ENCODE peak calls at places on chromosomes 13 and 19, in six cellular contexts. W, M, Y, T, S and V are unnamed samples.

GRCh38 chr19:4709440-4710280 is 14.0 kb downstream of the DPP9 start:
- DNase-seq in W (no peak), M (no peak), Y (no peak), T (peak; percentile 31), S (no peak), V (peak; percentile 65)

GRCh38 chr13:100517135-100517534 is 71.5 kb downstream of the GGACT start:
- DNase-seq in W (no peak), M (no peak), Y (no peak), T (no peak), S (no peak), V (no peak)

GRCh38 chr19:27775395-27775794 is 1437.6 kb downstream of the UQCRFS1 start:
- DNase-seq in W (no peak), M (no peak), Y (peak; percentile 11), T (no peak), S (no peak), V (no peak)

GRCh38 chr19:3881272-3882040 is 971 bp downstream of the ATCAY start:
- DNase-seq in W (no peak), M (no peak), Y (peak; percentile 25), T (no peak), S (no peak), V (no peak)

GRCh38 chr19:18596752-18597157 is 8.2 kb downstream of the REX1BD start:
- DNase-seq in W (no peak), M (no peak), Y (peak; percentile 93), T (peak; percentile 17), S (peak; percentile 41), V (peak; percentile 87)

GRCh38 chr19:1153891-1154730 is 20.0 kb downstream of the SBNO2 start:
- DNase-seq in W (no peak), M (no peak), Y (no peak), T (no peak), S (no peak), V (no peak)

GRCh38 chr13:81907973-81908372 is 1567.0 kb upstream of the SPRY2 start:
- DNase-seq in W (no peak), M (no peak), Y (no peak), T (no peak), S (no peak), V (no peak)

GRCh38 chr19:53365899-53366493 is 491 bp downstream of the ZNF525 start:
- DNase-seq in W (no peak), M (no peak), Y (peak; percentile 15), T (peak; percentile 55), S (no peak), V (no peak)

GRCh38 chr13:99311137-99311536 is 3.9 kb upstream of the GPR183 start:
- DNase-seq in W (no peak), M (no peak), Y (peak; percentile 78), T (peak; percentile 48), S (no peak), V (no peak)

GRCh38 chr13:48741377-48741776 is 87.6 kb downstream of the CYSLTR2 start:
- DNase-seq in W (no peak), M (no peak), Y (no peak), T (peak; percentile 26), S (no peak), V (no peak)

GRCh38 chr19:12555456-12555930 is 4.2 kb upstream of the ZNF564 start:
- DNase-seq in W (no peak), M (no peak), Y (no peak), T (no peak), S (no peak), V (no peak)